ENCODE peak calls at places on chromosomes 11 and 22, in eight cellular contexts. E, C, J, P, X, R, F and L are unnamed samples.

GRCh38 chr22:25786165-25786564 is 44.2 kb downstream of the MYO18B start:
- DNase-seq in E (no peak), C (no peak), J (no peak), P (no peak), X (no peak), R (no peak), F (no peak), L (no peak)

GRCh38 chr11:65310215-65310614 is 4.5 kb upstream of the CDC42EP2 start:
- DNase-seq in E (no peak), C (no peak), J (no peak), P (no peak), X (peak; percentile 30), R (no peak), F (no peak), L (no peak)

GRCh38 chr22:40764743-40765441 is 54.3 kb downstream of the SLC25A17 start:
- DNase-seq in E (no peak), C (no peak), J (no peak), P (no peak), X (no peak), R (no peak), F (peak; percentile 8), L (no peak)

GRCh38 chr22:28899199-28899853 is 16.0 kb downstream of the ZNRF3 start:
- DNase-seq in E (peak; percentile 20), C (no peak), J (no peak), P (no peak), X (no peak), R (no peak), F (peak; percentile 42), L (no peak)

GRCh38 chr11:27216268-27217149 is 146.5 kb downstream of the CCDC34 start:
- DNase-seq in E (peak; percentile 75), C (no peak), J (peak; percentile 64), P (no peak), X (no peak), R (no peak), F (no peak), L (no peak)

GRCh38 chr11:69078508-69078907 is 29.8 kb downstream of the TPCN2 start:
- DNase-seq in E (no peak), C (no peak), J (no peak), P (no peak), X (no peak), R (no peak), F (no peak), L (no peak)

GRCh38 chr11:110758012-110758411 is 45.8 kb upstream of the ARHGAP20 start:
- DNase-seq in E (peak; percentile 22), C (no peak), J (no peak), P (no peak), X (peak; percentile 3), R (no peak), F (no peak), L (no peak)

GRCh38 chr11:72643547-72643946 is 30.7 kb downstream of the PDE2A start:
- DNase-seq in E (no peak), C (peak; percentile 18), J (no peak), P (no peak), X (peak; percentile 64), R (no peak), F (no peak), L (no peak)

GRCh38 chr22:40006641-40007040 is 11.9 kb downstream of the FAM83F start:
- DNase-seq in E (no peak), C (no peak), J (no peak), P (no peak), X (no peak), R (no peak), F (no peak), L (no peak)

GRCh38 chr22:40021401-40022000 is 26.7 kb downstream of the FAM83F start:
- DNase-seq in E (no peak), C (no peak), J (no peak), P (no peak), X (no peak), R (no peak), F (no peak), L (no peak)

GRCh38 chr11:105265859-105266258 is 126.3 kb upstream of the CARD18 start:
- DNase-seq in E (peak; percentile 48), C (no peak), J (no peak), P (no peak), X (no peak), R (no peak), F (no peak), L (no peak)

GRCh38 chr11:45227836-45228235 is 58.3 kb downstream of the SYT13 start:
- DNase-seq in E (no peak), C (no peak), J (no peak), P (no peak), X (no peak), R (no peak), F (no peak), L (no peak)

GRCh38 chr11:122788781-122789535 is 49.3 kb upstream of the CRTAM start:
- DNase-seq in E (no peak), C (no peak), J (no peak), P (no peak), X (no peak), R (no peak), F (no peak), L (no peak)

GRCh38 chr11:61270354-61271070 is 24.6 kb downstream of the VWCE start:
- DNase-seq in E (peak; percentile 76), C (no peak), J (no peak), P (no peak), X (peak; percentile 33), R (no peak), F (no peak), L (no peak)

GRCh38 chr11:1929621-1930447 is 10.3 kb downstream of the TNNT3 start:
- DNase-seq in E (no peak), C (no peak), J (no peak), P (no peak), X (no peak), R (no peak), F (no peak), L (no peak)

GRCh38 chr11:1927151-1928037 is 7.9 kb downstream of the TNNT3 start:
- DNase-seq in E (no peak), C (no peak), J (no peak), P (no peak), X (no peak), R (no peak), F (no peak), L (no peak)

GRCh38 chr11:1928891-1929541 is 9.5 kb downstream of the TNNT3 start:
- DNase-seq in E (no peak), C (no peak), J (no peak), P (no peak), X (no peak), R (no peak), F (no peak), L (no peak)

GRCh38 chr11:1926156-1927031 is 6.9 kb downstream of the TNNT3 start:
- DNase-seq in E (no peak), C (no peak), J (no peak), P (no peak), X (no peak), R (no peak), F (no peak), L (no peak)

GRCh38 chr11:1928038-1928890 is 8.8 kb downstream of the TNNT3 start:
- DNase-seq in E (no peak), C (no peak), J (no peak), P (no peak), X (no peak), R (no peak), F (no peak), L (no peak)
- H3K4me1 ChIP-seq in E (no peaks in the 10 kb centered on the region), C (peaks cover 9% of the 10 kb centered on the region), J (no peaks in the 10 kb centered on the region), P (no peaks in the 10 kb centered on the region), X (no peaks in the 10 kb centered on the region), R (no peaks in the 10 kb centered on the region), F (no peaks in the 10 kb centered on the region), L (no peaks in the 10 kb centered on the region)

DNA sequence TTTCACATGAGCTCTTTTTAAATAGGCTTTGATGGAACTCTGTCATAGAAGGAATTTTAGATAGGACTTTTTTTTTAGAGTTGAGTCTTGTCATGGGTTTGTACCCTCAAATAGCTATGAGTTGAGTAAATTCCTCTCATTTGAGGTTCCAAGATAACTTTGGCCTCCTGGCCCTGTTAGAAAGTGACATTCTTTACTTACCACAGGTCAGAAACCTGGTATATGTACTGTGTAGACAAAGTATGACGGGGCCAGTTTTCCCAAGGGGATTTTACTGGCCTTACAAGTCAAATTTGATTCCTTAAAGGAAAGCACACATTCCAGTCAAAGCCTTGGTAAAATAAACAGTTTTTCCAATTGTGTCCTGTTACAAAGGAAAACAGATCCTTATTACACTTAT is 729.3 kb upstream of the LUZP2 start:
- DNase-seq in E (no peak), C (no peak), J (no peak), P (no peak), X (no peak), R (no peak), F (no peak), L (no peak)
- H3K9me3 ChIP-seq in E (peaks cover 11% of the 10 kb centered on the region), C (no peaks in the 10 kb centered on the region), J (no peaks in the 10 kb centered on the region), P (peaks cover 59% of the 10 kb centered on the region), X (peaks cover 4% of the 10 kb centered on the region), R (no peaks in the 10 kb centered on the region), F (no peaks in the 10 kb centered on the region), L (no peaks in the 10 kb centered on the region)

GRCh38 chr11:102047305-102047924 is at the start of gene CFAP300:
- DNase-seq in E (peak; percentile 33), C (peak; percentile 69), J (peak; percentile 71), P (no peak), X (no peak), R (peak; percentile 88), F (peak; percentile 11), L (peak; percentile 17)

GRCh38 chr11:102046841-102047240 is 396 bp upstream of the CFAP300 start:
- DNase-seq in E (peak; percentile 25), C (no peak), J (no peak), P (no peak), X (no peak), R (no peak), F (no peak), L (no peak)

DNA sequence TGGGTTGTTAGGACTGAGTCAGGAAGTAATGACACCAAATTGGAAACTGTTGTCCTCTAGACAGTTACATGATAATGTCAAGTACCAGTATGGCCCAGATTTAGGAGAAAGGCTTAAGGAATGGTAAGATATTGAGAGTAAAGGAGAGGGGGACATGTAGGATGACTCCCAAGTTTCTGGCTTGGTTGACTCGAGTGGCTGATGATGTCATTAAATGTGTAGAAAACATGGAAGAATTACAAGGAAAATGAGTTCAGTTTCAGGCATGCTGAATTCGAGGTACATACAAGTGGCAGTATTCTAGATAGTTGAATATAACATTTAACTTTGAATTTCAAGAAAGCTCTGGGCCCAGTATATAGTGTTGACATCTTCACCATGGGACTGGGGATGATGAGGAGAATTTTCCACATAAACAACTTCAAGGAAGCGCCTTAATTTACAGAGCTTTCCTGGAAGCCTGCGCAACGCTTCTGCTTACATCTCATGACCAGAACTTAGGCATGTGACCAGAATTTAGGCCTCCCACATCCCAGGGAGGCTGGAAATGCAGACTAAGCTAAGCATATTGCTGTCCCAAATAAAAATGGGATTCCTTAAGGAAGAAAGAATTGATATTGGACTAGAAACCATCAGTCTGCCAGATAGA is 3.8 kb downstream of the CFAP300 start:
- DNase-seq in E (no peak), C (no peak), J (no peak), P (no peak), X (no peak), R (no peak), F (no peak), L (no peak)
- H3K4me1 ChIP-seq in E (no peaks in the 10 kb centered on the region), C (peaks cover 10% of the 10 kb centered on the region), J (peaks cover 10% of the 10 kb centered on the region), P (peaks cover 15% of the 10 kb centered on the region), X (no peaks in the 10 kb centered on the region), R (no peaks in the 10 kb centered on the region), F (peaks cover 3% of the 10 kb centered on the region), L (no peaks in the 10 kb centered on the region)

DNA sequence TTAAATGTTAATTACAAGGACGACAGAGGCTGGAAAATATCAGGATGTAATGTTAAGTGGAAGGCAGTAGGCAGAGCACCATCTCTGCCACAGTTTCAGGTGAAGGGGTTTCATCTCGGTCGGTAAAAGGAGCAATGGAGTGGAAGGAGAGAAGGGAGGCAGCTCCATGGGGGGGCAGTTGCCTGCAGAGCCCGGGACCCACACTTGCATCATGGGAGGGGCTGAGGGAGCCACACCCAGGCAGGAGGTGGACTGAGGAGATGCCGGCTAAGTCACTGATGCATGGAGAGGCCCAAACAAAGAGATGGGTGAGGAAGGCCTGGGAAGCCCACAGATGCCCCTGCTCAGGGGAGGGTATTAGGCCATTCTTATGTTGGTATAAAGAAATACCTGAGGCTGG is 1470.9 kb downstream of the BRD1 start:
- DNase-seq in E (no peak), C (no peak), J (no peak), P (no peak), X (no peak), R (no peak), F (no peak), L (no peak)
- H3K9me3 ChIP-seq in E (peaks cover 62% of the 10 kb centered on the region), C (no peaks in the 10 kb centered on the region), J (no peaks in the 10 kb centered on the region), P (no peaks in the 10 kb centered on the region), X (no peaks in the 10 kb centered on the region), R (no peaks in the 10 kb centered on the region), F (no peaks in the 10 kb centered on the region), L (no peaks in the 10 kb centered on the region)